ENCODE peak calls at places on chromosomes 2 and 18, in four cellular contexts. Z is foreskin keratinocyte, I is brain microvascular endothelial cell, N is T-helper 2 cell. V is an unnamed sample.

GRCh38 chr18:69002233-69002632 is 204.4 kb downstream of the CCDC102B start:
- DNase-seq in Z (no peak), I (no peak), N (no peak), V (no peak)

GRCh38 chr2:233217892-233218377 is 33.5 kb upstream of the ATG16L1 start:
- DNase-seq in Z (no peak), I (no peak), N (no peak), V (no peak)

GRCh38 chr2:1975060-1975459 is 230.7 kb upstream of the PXDN start:
- DNase-seq in Z (no peak), I (no peak), N (no peak), V (no peak)

GRCh38 chr2:198476007-198476406 is 671.6 kb downstream of the PLCL1 start:
- DNase-seq in Z (no peak), I (no peak), N (no peak), V (no peak)

GRCh38 chr18:28045176-28045810 is 131.6 kb downstream of the CDH2 start:
- DNase-seq in Z (peak), I (peak), N (no peak), V (no peak)

GRCh38 chr2:207920721-207921120 is 104.6 kb downstream of the PLEKHM3 start:
- DNase-seq in Z (no peak), I (no peak), N (no peak), V (no peak)

GRCh38 chr2:96549967-96550786 is 13.6 kb downstream of the ARID5A start:
- DNase-seq in Z (no peak), I (no peak), N (no peak), V (no peak)

GRCh38 chr2:177759443-177759842 is 313.1 kb downstream of the PDE11A start:
- DNase-seq in Z (no peak), I (no peak), N (no peak), V (no peak)

GRCh38 chr2:232966122-232966521 is 46.9 kb downstream of the NGEF start:
- DNase-seq in Z (no peak), I (no peak), N (no peak), V (no peak)

V was measured in Daoy.